ENCODE peak calls at places on chromosomes 12 and 14, in five cellular contexts. X is BJ, P is transverse colon, N is heart right ventricle, W is astrocyte of the cerebellum. Y is an unnamed sample.

GRCh38 chr12:22350817-22351371 is 16.4 kb upstream of the ST8SIA1 start:
- DNase-seq in X (no peak), P (no peak), N (no peak), W (no peak), Y (no peak)

GRCh38 chr12:94589591-94590001 is 60.8 kb downstream of the TMCC3 start:
- DNase-seq in X (no peak), P (no peak), N (no peak), W (no peak), Y (peak)

GRCh38 chr12:53734425-53734824 is 7.2 kb upstream of the CALCOCO1 start:
- DNase-seq in X (no peak), P (no peak), N (no peak), W (no peak), Y (no peak)

GRCh38 chr12:71799105-71799504 is 40.5 kb upstream of the TBC1D15 start:
- DNase-seq in X (no peak), P (no peak), N (no peak), W (no peak), Y (no peak)

GRCh38 chr12:20212658-20213387 is 155.5 kb upstream of the PDE3A start:
- DNase-seq in X (peak), P (peak), N (peak), W (peak), Y (peak)

GRCh38 chr14:92880351-92880750 is 42.6 kb upstream of the CHGA start:
- DNase-seq in X (no peak), P (no peak), N (no peak), W (no peak), Y (no peak)

GRCh38 chr12:117587646-117588287 is 226.3 kb upstream of the NOS1 start:
- DNase-seq in X (no peak), P (peak), N (peak), W (no peak), Y (no peak)

GRCh38 chr12:91144053-91144452 is 32.8 kb upstream of the LUM start:
- DNase-seq in X (no peak), P (no peak), N (no peak), W (no peak), Y (no peak)

GRCh38 chr12:83537428-83538053 is 850.8 kb downstream of the TMTC2 start:
- DNase-seq in X (no peak), P (no peak), N (no peak), W (no peak), Y (no peak)

GRCh38 chr12:9079082-9079481 is 36.6 kb downstream of the A2M start:
- DNase-seq in X (no peak), P (no peak), N (no peak), W (no peak), Y (no peak)

GRCh38 chr12:127722651-127723050 is 544.3 kb upstream of the TMEM132C start:
- DNase-seq in X (no peak), P (no peak), N (no peak), W (no peak), Y (no peak)

GRCh38 chr12:115323223-115323905 is 639.4 kb upstream of the TBX3 start:
- DNase-seq in X (no peak), P (no peak), N (no peak), W (no peak), Y (no peak)

GRCh38 chr14:94062344-94062904 is 18.6 kb downstream of the DDX24 start:
- DNase-seq in X (no peak), P (no peak), N (no peak), W (peak), Y (no peak)

GRCh38 chr14:87351007-87351406 is 642.0 kb downstream of the GALC start:
- DNase-seq in X (no peak), P (no peak), N (no peak), W (no peak), Y (no peak)

GRCh38 chr14:101072945-101073597 is 169.5 kb upstream of the RTL1 start:
- DNase-seq in X (peak), P (peak), N (no peak), W (peak), Y (peak)

GRCh38 chr12:124742111-124742510 is 121.6 kb downstream of the SCARB1 start:
- DNase-seq in X (no peak), P (no peak), N (no peak), W (no peak), Y (no peak)

GRCh38 chr12:73274972-73275371 is 1002.8 kb downstream of the TRHDE start:
- DNase-seq in X (no peak), P (no peak), N (no peak), W (no peak), Y (no peak)

GRCh38 chr14:23164250-23164649 is 19.2 kb downstream of the SLC7A8 start:
- DNase-seq in X (no peak), P (no peak), N (no peak), W (no peak), Y (no peak)

GRCh38 chr14:50342211-50343080 is 30.3 kb downstream of the DMAC2L start:
- DNase-seq in X (peak), P (peak), N (peak), W (peak), Y (no peak)

GRCh38 chr12:124365726-124366430 is 71.0 kb downstream of the RFLNA start:
- DNase-seq in X (no peak), P (no peak), N (no peak), W (no peak), Y (no peak)

GRCh38 chr12:6534158-6534913 is at the start of gene GAPDH:
- DNase-seq in X (peak), P (peak), N (peak), W (peak), Y (peak)

GRCh38 chr14:53209370-53209769 is 56.2 kb upstream of the DDHD1 start:
- DNase-seq in X (no peak), P (no peak), N (no peak), W (no peak), Y (no peak)

GRCh38 chr14:64518229-64518628 is 13.7 kb downstream of the ZBTB1 start:
- DNase-seq in X (no peak), P (no peak), N (no peak), W (no peak), Y (no peak)

GRCh38 chr12:26692417-26692816 is 140.6 kb downstream of the ITPR2 start:
- DNase-seq in X (no peak), P (no peak), N (no peak), W (no peak), Y (no peak)

GRCh38 chr12:56299308-56299852 is 750 bp downstream of the CS start:
- DNase-seq in X (no peak), P (peak), N (no peak), W (no peak), Y (no peak)

GRCh38 chr12:95624544-95624943 is 73.3 kb upstream of the USP44 start:
- DNase-seq in X (no peak), P (no peak), N (no peak), W (peak), Y (no peak)

GRCh38 chr12:40325349-40325960 is 100.7 kb downstream of the LRRK2 start:
- DNase-seq in X (no peak), P (no peak), N (no peak), W (no peak), Y (no peak)

GRCh38 chr12:113207621-113208040 is 13.6 kb upstream of the TPCN1 start:
- DNase-seq in X (no peak), P (no peak), N (no peak), W (no peak), Y (no peak)

GRCh38 chr14:100899841-100900771 is 3.4 kb downstream of the RTL1 start:
- DNase-seq in X (no peak), P (no peak), N (no peak), W (no peak), Y (no peak)

GRCh38 chr12:95300286-95300685 is 82.7 kb downstream of the VEZT start:
- DNase-seq in X (no peak), P (no peak), N (no peak), W (no peak), Y (no peak)

GRCh38 chr12:70609739-70610491 is 27.3 kb downstream of the PTPRB start:
- DNase-seq in X (no peak), P (peak), N (peak), W (no peak), Y (no peak)

GRCh38 chr12:52360663-52361271 is 6.5 kb downstream of the KRT85 start:
- DNase-seq in X (no peak), P (no peak), N (no peak), W (no peak), Y (no peak)

GRCh38 chr14:25574949-25575348 is 525.0 kb upstream of the STXBP6 start:
- DNase-seq in X (no peak), P (no peak), N (no peak), W (no peak), Y (no peak)

GRCh38 chr14:65940056-65940735 is 527.7 kb downstream of the FUT8 start:
- DNase-seq in X (no peak), P (no peak), N (no peak), W (no peak), Y (no peak)
- TF ChIP-seq CTCF in X (no peak), P (no peak), N (no peak), W (no peak), Y (no peak)

DNA sequence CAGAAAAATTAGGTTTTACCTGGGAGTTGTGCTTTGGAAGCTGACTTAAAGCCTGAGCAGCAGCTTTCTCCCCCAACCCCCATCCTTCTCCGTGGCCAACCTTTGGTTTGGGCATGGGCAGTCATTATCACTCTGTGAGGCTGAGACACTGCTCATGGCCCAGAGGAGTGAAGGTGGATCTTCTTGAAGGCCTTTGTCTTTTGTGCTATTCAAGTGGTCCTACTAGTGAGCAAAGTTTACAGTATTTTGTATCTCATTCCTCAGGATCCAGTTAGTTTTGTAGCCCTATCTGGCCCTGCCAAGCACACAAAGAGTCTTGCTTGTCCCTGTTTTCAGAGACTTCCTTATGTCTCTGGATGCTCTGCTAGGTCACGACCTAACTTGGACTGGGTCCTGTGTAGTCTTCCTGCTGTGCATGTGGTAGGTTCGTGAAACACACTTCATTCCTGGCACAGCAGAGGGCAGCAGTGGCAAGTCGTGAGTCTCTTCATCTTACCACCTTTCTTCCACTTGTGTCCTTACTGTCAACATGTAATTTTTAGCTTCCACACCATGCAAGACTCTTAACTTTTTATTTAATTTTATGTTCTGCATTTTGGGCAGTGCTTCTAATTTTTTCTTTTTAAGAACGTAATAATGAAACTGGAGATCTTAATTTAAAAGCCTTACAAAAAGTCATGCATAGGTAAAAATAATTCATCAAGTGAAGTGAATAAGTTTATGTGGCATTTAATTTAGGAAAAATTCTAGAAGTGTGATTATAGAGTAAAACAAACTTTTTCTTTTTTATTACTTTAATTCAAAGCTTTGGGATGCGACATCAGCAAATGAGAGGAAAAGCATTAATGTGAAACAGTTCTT is 53.7 kb downstream of the APAF1 start:
- DNase-seq in X (peak), P (peak), N (peak), W (peak), Y (no peak)
- TF ChIP-seq CTCF in X (peak), P (peak), N (peak), W (peak), Y (no peak)

GRCh38 chr14:97306785-97307246 is 509.6 kb downstream of the VRK1 start:
- DNase-seq in X (no peak), P (no peak), N (no peak), W (peak), Y (no peak)
- TF ChIP-seq CTCF in X (no peak), P (no peak), N (no peak), W (no peak), Y (no peak)

GRCh38 chr12:77047341-77048202 is 17.8 kb downstream of the E2F7 start:
- DNase-seq in X (no peak), P (no peak), N (no peak), W (no peak), Y (no peak)
- TF ChIP-seq CTCF in X (peak), P (no peak), N (no peak), W (peak), Y (peak)